ENCODE peak calls at places on chromosome 11, in seven cellular contexts. R is IMR-90, T is sigmoid colon, F is epithelial cell of proximal tubule, Z is lower lobe of right lung, O is Calu3, P is endothelial cell. W is an unnamed sample.

GRCh38 chr11:83537131-83537610 is 251.0 kb upstream of the CCDC90B start:
- DNase-seq in T (no peak), F (no peak), Z (no peak), R (no peak), O (no peak), P (no peak), W (no peak)

GRCh38 chr11:104907521-104908185 is 9.4 kb upstream of the CASP12 start:
- DNase-seq in T (no peak), O (no peak), R (peak), Z (no peak), P (no peak), F (no peak), W (no peak)

GRCh38 chr11:79488286-79488685 is 47.5 kb upstream of the TENM4 start:
- DNase-seq in P (no peak), O (no peak), R (no peak), F (no peak), Z (no peak), T (no peak), W (no peak)

GRCh38 chr11:14537134-14537599 is 17.0 kb upstream of the PSMA1 start:
- DNase-seq in F (no peak), Z (no peak), T (no peak), P (no peak), O (peak), R (peak), W (peak)

GRCh38 chr11:112459001-112459400 is 198.3 kb upstream of the PLET1 start:
- DNase-seq in F (no peak), Z (no peak), O (no peak), P (no peak), T (no peak), R (no peak), W (no peak)

GRCh38 chr11:130088217-130088616 is 18.5 kb downstream of the APLP2 start:
- DNase-seq in R (no peak), Z (no peak), O (no peak), P (no peak), T (no peak), F (no peak), W (no peak)

GRCh38 chr11:119120639-119121007 is 757 bp upstream of the HINFP start:
- DNase-seq in R (peak), O (no peak), T (no peak), Z (no peak), F (no peak), P (no peak), W (no peak)

GRCh38 chr11:114228401-114229061 is 67.7 kb upstream of the NNMT start:
- DNase-seq in Z (no peak), T (peak), O (no peak), F (no peak), R (no peak), P (no peak), W (no peak)

GRCh38 chr11:102420547-102420946 is 32.0 kb downstream of the TMEM123 start:
- DNase-seq in Z (no peak), O (no peak), F (no peak), P (no peak), R (no peak), T (no peak), W (no peak)

GRCh38 chr11:129894281-129895125 is 875 bp downstream of the NFRKB start:
- DNase-seq in F (no peak), O (peak), T (no peak), R (peak), P (no peak), Z (no peak), W (no peak)

GRCh38 chr11:78354741-78355705 is 62.6 kb downstream of the GAB2 start:
- DNase-seq in F (no peak), P (no peak), O (no peak), Z (peak), R (no peak), T (no peak), W (no peak)

GRCh38 chr11:61270354-61271070 is 24.6 kb downstream of the VWCE start:
- DNase-seq in P (no peak), Z (no peak), T (no peak), O (no peak), R (peak), F (peak), W (no peak)

GRCh38 chr11:62705401-62705800 is 1.8 kb downstream of the BSCL2 start:
- DNase-seq in Z (no peak), P (no peak), T (no peak), F (no peak), R (no peak), O (peak), W (no peak)

GRCh38 chr11:108647701-108648527 is 17.0 kb upstream of the DDX10 start:
- DNase-seq in O (peak), Z (peak), P (peak), F (no peak), T (no peak), R (peak), W (peak)

GRCh38 chr11:103936059-103936458 is 100.4 kb upstream of the DDI1 start:
- DNase-seq in P (no peak), O (no peak), T (no peak), R (peak), F (no peak), Z (no peak), W (no peak)

GRCh38 chr11:2509481-2510001 is 64.7 kb downstream of the KCNQ1 start:
- DNase-seq in F (no peak), T (peak), O (no peak), R (no peak), P (no peak), Z (peak), W (no peak)

GRCh38 chr11:32489464-32489863 is 54.1 kb upstream of the WT1 start:
- DNase-seq in R (no peak), O (no peak), T (no peak), Z (no peak), P (no peak), F (no peak), W (no peak)

GRCh38 chr11:96567193-96567592 is 177.4 kb downstream of the JRKL start:
- DNase-seq in R (no peak), Z (no peak), F (no peak), P (no peak), O (no peak), T (no peak), W (no peak)

GRCh38 chr11:123166095-123166559 is 28.9 kb downstream of the CLMP start:
- DNase-seq in P (peak), O (no peak), T (peak), Z (peak), F (no peak), R (peak), W (peak)

GRCh38 chr11:125941606-125942275 is 4.1 kb upstream of the VSIG10L2 start:
- DNase-seq in Z (peak), P (peak), T (peak), F (no peak), R (peak), O (peak), W (peak)

GRCh38 chr11:133619973-133620372 is 87.7 kb upstream of the OPCML start:
- DNase-seq in R (no peak), Z (no peak), F (no peak), T (no peak), P (no peak), O (no peak), W (no peak)

GRCh38 chr11:133618500-133618899 is 86.2 kb upstream of the OPCML start:
- DNase-seq in R (no peak), F (no peak), Z (no peak), T (no peak), O (no peak), P (no peak), W (no peak)

GRCh38 chr11:133619397-133619796 is 87.1 kb upstream of the OPCML start:
- DNase-seq in R (no peak), P (no peak), Z (no peak), T (no peak), F (no peak), O (no peak), W (no peak)
- TF ChIP-seq CTCF in R (no peak), P (no peak), Z (no peak), T (no peak), F (no peak), O (no peak), W (no peak)

GRCh38 chr11:67646535-67647336 is 3.8 kb downstream of the ACY3 start:
- DNase-seq in O (peak), Z (peak), R (no peak), T (no peak), F (no peak), P (no peak), W (no peak)
- TF ChIP-seq CTCF in O (no peak), Z (no peak), R (no peak), T (no peak), F (no peak), P (no peak), W (no peak)

GRCh38 chr11:56783448-56784041 is 35.0 kb upstream of the OR9G4 start:
- DNase-seq in O (peak), R (peak), Z (no peak), T (no peak), F (peak), P (peak), W (peak)
- TF ChIP-seq CTCF in O (peak), R (peak), Z (peak), T (peak), F (peak), P (peak), W (peak)

GRCh38 chr11:66421492-66422205 is 814 bp downstream of the NPAS4 start:
- DNase-seq in R (peak), P (peak), F (peak), Z (peak), T (peak), O (peak), W (peak)
- TF ChIP-seq CTCF in R (no peak), P (no peak), F (no peak), Z (no peak), T (no peak), O (no peak), W (no peak)

GRCh38 chr11:15818132-15818842 is 538.1 kb downstream of the SOX6 start:
- DNase-seq in O (no peak), P (no peak), Z (no peak), F (peak), T (no peak), R (no peak), W (no peak)

GRCh38 chr11:15816270-15816871 is 540.0 kb downstream of the SOX6 start:
- DNase-seq in R (peak), O (peak), P (no peak), Z (no peak), F (peak), T (no peak), W (no peak)

GRCh38 chr11:15821471-15821870 is 534.9 kb downstream of the SOX6 start:
- DNase-seq in F (no peak), R (peak), O (no peak), T (no peak), P (no peak), Z (no peak), W (no peak)

GRCh38 chr11:15816996-15817395 is 539.4 kb downstream of the SOX6 start:
- DNase-seq in R (peak), Z (no peak), F (no peak), O (no peak), P (no peak), T (no peak), W (no peak)

GRCh38 chr11:15819679-15820286 is 536.6 kb downstream of the SOX6 start:
- DNase-seq in Z (peak), O (peak), T (peak), F (no peak), P (peak), R (peak), W (peak)
- TF ChIP-seq CTCF in Z (peak), O (peak), T (peak), F (peak), P (peak), R (peak), W (peak)

GRCh38 chr11:92002568-92002967 is 222.1 kb upstream of the FAT3 start:
- DNase-seq in P (no peak), Z (no peak), T (no peak), R (no peak), F (no peak), O (no peak), W (no peak)
- TF ChIP-seq CTCF in P (no peak), Z (no peak), T (no peak), R (no peak), F (no peak), O (no peak), W (no peak)

GRCh38 chr11:76918941-76919386 is 58.2 kb downstream of the ACER3 start:
- DNase-seq in Z (no peak), P (no peak), R (peak), T (no peak), F (no peak), O (peak), W (no peak)
- TF ChIP-seq CTCF in Z (peak), P (peak), R (peak), T (peak), F (peak), O (peak), W (peak)